ENCODE peak calls at places on chromosome 19, in four cellular contexts. M is activated naive CD8-positive, alpha-beta T cell treated with anti-CD3 and anti-CD28 coated beads, Interleukin-2, amount 50 U/mL, for 24 hours; I is lower leg skin; F is stromal cell of bone marrow. G is an unnamed sample.

GRCh38 chr19:52664461-52664860 is 26.3 kb upstream of the ZNF83 start:
- DNase-seq in M (no peak), I (no peak), F (no peak), G (no peak)

GRCh38 chr19:23817519-23817918 is 58.8 kb upstream of the ZNF681 start:
- DNase-seq in M (peak), I (no peak), F (no peak), G (no peak)

GRCh38 chr19:17560205-17560595 is 4.8 kb downstream of the COLGALT1 start:
- DNase-seq in M (no peak), I (no peak), F (peak), G (no peak)

GRCh38 chr19:492091-492531 is 4.2 kb upstream of the MADCAM1 start:
- DNase-seq in M (no peak), I (no peak), F (no peak), G (no peak)

GRCh38 chr19:36771275-36772231 is 1.1 kb downstream of the ZNF850 start:
- DNase-seq in M (peak), I (peak), F (peak), G (peak)

GRCh38 chr19:1394252-1395193 is 6.8 kb downstream of the GAMT start:
- DNase-seq in M (no peak), I (no peak), F (no peak), G (no peak)

GRCh38 chr19:45177817-45178261 is at the start of gene TRAPPC6A:
- DNase-seq in M (no peak), I (no peak), F (no peak), G (no peak)

GRCh38 chr19:48806818-48807589 is 3.8 kb downstream of the BCAT2 start:
- DNase-seq in M (no peak), I (no peak), F (no peak), G (no peak)

GRCh38 chr19:10976200-10976892 is 15.5 kb downstream of the SMARCA4 start:
- DNase-seq in M (no peak), I (no peak), F (no peak), G (no peak)

GRCh38 chr19:10419200-10419645 is 1.1 kb upstream of the PDE4A start:
- DNase-seq in M (peak), I (no peak), F (no peak), G (no peak)

GRCh38 chr19:55189424-55189823 is 9.3 kb upstream of the SYT5 start:
- DNase-seq in M (no peak), I (peak), F (peak), G (no peak)

GRCh38 chr19:3881272-3882040 is 971 bp downstream of the ATCAY start:
- DNase-seq in M (no peak), I (no peak), F (no peak), G (no peak)

G was measured in heart right ventricle.